ENCODE peak calls at places on chromosome 22, in seven cellular contexts. K is A549, C is right atrium auricular region, A is heart left ventricle, Z is Caco-2, N is BE2C, E is OCI-LY7. F is an unnamed sample. For H3K9me3, the result is how much of the 10 kb centered on the place peaks cover.

GRCh38 chr22:37643225-37643847 is 3.9 kb downstream of the SH3BP1 start:
- DNase-seq in K (peak), C (peak), A (peak), Z (peak), N (peak), E (peak), F (peak)

GRCh38 chr22:26174280-26174679 is 5.0 kb downstream of the SEZ6L start:
- DNase-seq in K (peak), C (no peak), A (no peak), Z (peak), N (peak), E (no peak), F (no peak)

GRCh38 chr22:44898236-44898635 is 111.6 kb downstream of the PHF21B start:
- DNase-seq in K (no peak), C (no peak), A (no peak), Z (no peak), N (no peak), E (no peak), F (peak)

GRCh38 chr22:21927174-21927823 is 25.3 kb downstream of the PPM1F start:
- DNase-seq in K (no peak), C (no peak), A (no peak), Z (no peak), N (no peak), E (no peak), F (no peak)

GRCh38 chr22:45469573-45470383 is 32.9 kb upstream of the FBLN1 start:
- DNase-seq in K (no peak), C (no peak), A (no peak), Z (no peak), N (no peak), E (no peak), F (no peak)

GRCh38 chr22:50502628-50503474 is 4.7 kb downstream of the LMF2 start:
- DNase-seq in K (no peak), C (no peak), A (peak), Z (no peak), N (peak), E (no peak), F (no peak)

GRCh38 chr22:46061124-46061410 is 84.1 kb upstream of the WNT7B start:
- DNase-seq in K (no peak), C (no peak), A (no peak), Z (peak), N (no peak), E (no peak), F (no peak)

GRCh38 chr22:33380789-33381530 is 322.8 kb upstream of the SYN3 start:
- DNase-seq in K (peak), C (no peak), A (no peak), Z (no peak), N (no peak), E (no peak), F (no peak)

GRCh38 chr22:38454361-38455062 is 487 bp downstream of the KCNJ4 start:
- DNase-seq in K (no peak), C (no peak), A (no peak), Z (no peak), N (no peak), E (peak), F (no peak)

GRCh38 chr22:24185001-24185500 is 3.8 kb downstream of the SUSD2 start:
- DNase-seq in K (no peak), C (no peak), A (no peak), Z (no peak), N (peak), E (no peak), F (no peak)

GRCh38 chr22:29914165-29914564 is 31.2 kb downstream of the MTMR3 start:
- DNase-seq in K (no peak), C (no peak), A (no peak), Z (no peak), N (no peak), E (no peak), F (peak)

GRCh38 chr22:17258015-17258827 is 39.0 kb upstream of the ADA2 start:
- DNase-seq in K (no peak), C (no peak), A (no peak), Z (peak), N (peak), E (peak), F (no peak)

GRCh38 chr22:33105501-33105911 is 47.3 kb upstream of the SYN3 start:
- DNase-seq in K (no peak), C (no peak), A (no peak), Z (no peak), N (no peak), E (no peak), F (no peak)

GRCh38 chr22:23306438-23306921 is 126.2 kb downstream of the BCR start:
- DNase-seq in K (no peak), C (no peak), A (peak), Z (no peak), N (no peak), E (no peak), F (no peak)

GRCh38 chr22:35733036-35733435 is 15.4 kb downstream of the APOL5 start:
- DNase-seq in K (no peak), C (no peak), A (no peak), Z (no peak), N (no peak), E (no peak), F (no peak)

GRCh38 chr22:34866501-34867171 is 199.3 kb upstream of the ISX start:
- DNase-seq in K (no peak), C (no peak), A (no peak), Z (no peak), N (no peak), E (no peak), F (no peak)

GRCh38 chr22:30866811-30867271 is 101.7 kb downstream of the MORC2 start:
- DNase-seq in K (peak), C (no peak), A (peak), Z (peak), N (no peak), E (peak), F (no peak)

GRCh38 chr22:37240240-37240940 is 3.7 kb downstream of the RAC2 start:
- DNase-seq in K (no peak), C (no peak), A (no peak), Z (peak), N (no peak), E (no peak), F (no peak)

GRCh38 chr22:30289980-30290313 is 642 bp upstream of the CASTOR1 start:
- DNase-seq in K (no peak), C (no peak), A (peak), Z (no peak), N (no peak), E (no peak), F (no peak)

GRCh38 chr22:32585737-32586136 is 111.1 kb downstream of the FBXO7 start:
- DNase-seq in K (no peak), C (no peak), A (no peak), Z (no peak), N (no peak), E (no peak), F (no peak)

GRCh38 chr22:11605468-11605981 is 3922.5 kb upstream of the OR11H1 start:
- DNase-seq in K (no peak), C (no peak), A (no peak), Z (no peak), N (no peak), E (no peak), F (no peak)
- H3K9me3 ChIP-seq in K (under half), C (under half), A (under half), Z (under half), N (under half), E (under half), F (under half)

DNA sequence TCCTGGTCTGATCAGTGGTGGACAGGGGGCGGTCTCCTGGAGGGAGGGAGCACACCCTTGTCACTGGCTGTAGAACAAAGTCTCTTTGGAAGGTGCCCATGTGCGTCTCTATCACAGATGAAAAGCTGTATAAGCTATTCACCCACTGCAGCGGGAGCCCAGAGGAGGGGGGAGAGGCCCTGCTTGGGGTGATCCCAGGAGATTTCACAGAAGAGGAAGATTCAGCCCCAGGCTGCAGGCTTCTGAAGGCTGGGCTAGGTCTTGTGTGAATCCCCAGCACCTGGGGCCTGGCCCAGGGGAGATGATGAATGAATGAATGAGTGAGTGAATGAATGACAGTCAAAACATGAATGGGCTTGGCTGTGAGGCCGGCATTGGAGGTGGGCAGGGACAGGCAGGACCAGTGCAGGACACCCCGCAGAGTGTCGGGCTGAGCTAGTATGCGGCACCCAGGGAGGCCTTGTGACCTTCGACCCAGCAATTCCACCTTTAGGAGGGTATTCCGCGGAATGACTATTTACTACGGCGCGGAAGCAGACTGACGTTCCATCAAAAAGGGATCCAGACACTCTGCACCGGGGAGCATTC is 142.5 kb downstream of the CACNA1I start:
- DNase-seq in K (no peak), C (no peak), A (no peak), Z (no peak), N (no peak), E (no peak), F (no peak)
- H3K9me3 ChIP-seq in K (under half), C (under half), A (under half), Z (under half), N (under half), E (under half), F (under half)

GRCh38 chr22:49177666-49178065 is 650.0 kb downstream of the BRD1 start:
- DNase-seq in K (no peak), C (no peak), A (peak), Z (no peak), N (no peak), E (no peak), F (no peak)

GRCh38 chr22:49179886-49180682 is 647.6 kb downstream of the BRD1 start:
- DNase-seq in K (no peak), C (no peak), A (peak), Z (no peak), N (no peak), E (no peak), F (no peak)

GRCh38 chr22:49178246-49179005 is 649.2 kb downstream of the BRD1 start:
- DNase-seq in K (no peak), C (no peak), A (peak), Z (no peak), N (no peak), E (no peak), F (no peak)

GRCh38 chr22:49180683-49181024 is 647.0 kb downstream of the BRD1 start:
- DNase-seq in K (no peak), C (no peak), A (no peak), Z (no peak), N (no peak), E (no peak), F (no peak)

DNA sequence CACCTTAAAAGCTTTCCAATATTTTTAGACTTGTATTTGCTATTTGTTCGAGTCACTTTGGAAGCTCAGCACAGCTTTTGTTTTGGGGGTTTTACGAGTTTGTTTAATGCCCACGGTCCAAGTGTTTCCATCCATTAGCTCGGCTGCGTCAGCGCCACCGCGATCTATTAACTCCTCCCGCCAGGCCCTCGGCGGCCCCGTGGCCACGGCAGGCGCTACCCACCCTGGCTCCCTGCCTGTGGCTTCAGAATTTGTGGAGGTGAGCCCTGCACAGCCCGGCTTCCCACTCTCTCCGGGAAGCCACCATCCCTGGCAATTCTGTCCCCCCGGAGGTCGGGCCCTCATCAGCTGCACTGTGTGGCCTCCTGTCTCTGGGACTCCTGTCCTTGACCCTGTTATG is 648.5 kb downstream of the BRD1 start:
- DNase-seq in K (no peak), C (no peak), A (peak), Z (no peak), N (no peak), E (no peak), F (no peak)
- H3K9me3 ChIP-seq in K (under half), C (under half), A (under half), Z (under half), N (under half), E (under half), F (under half)

GRCh38 chr22:40681451-40681850 is 2.2 kb downstream of the MCHR1 start:
- DNase-seq in K (no peak), C (no peak), A (no peak), Z (no peak), N (no peak), E (no peak), F (no peak)

GRCh38 chr22:40680819-40681183 is 1.5 kb downstream of the MCHR1 start:
- DNase-seq in K (no peak), C (no peak), A (no peak), Z (no peak), N (no peak), E (no peak), F (no peak)

GRCh38 chr22:40687706-40688105 is 8.4 kb downstream of the MCHR1 start:
- DNase-seq in K (no peak), C (no peak), A (no peak), Z (no peak), N (no peak), E (no peak), F (no peak)

GRCh38 chr22:40685406-40685805 is 6.1 kb downstream of the MCHR1 start:
- DNase-seq in K (no peak), C (no peak), A (no peak), Z (no peak), N (no peak), E (no peak), F (no peak)

GRCh38 chr22:40684728-40685127 is 5.4 kb downstream of the MCHR1 start:
- DNase-seq in K (no peak), C (no peak), A (no peak), Z (no peak), N (no peak), E (no peak), F (no peak)
- H3K9me3 ChIP-seq in K (under half), C (under half), A (under half), Z (under half), N (under half), E (under half), F (under half)

DNA sequence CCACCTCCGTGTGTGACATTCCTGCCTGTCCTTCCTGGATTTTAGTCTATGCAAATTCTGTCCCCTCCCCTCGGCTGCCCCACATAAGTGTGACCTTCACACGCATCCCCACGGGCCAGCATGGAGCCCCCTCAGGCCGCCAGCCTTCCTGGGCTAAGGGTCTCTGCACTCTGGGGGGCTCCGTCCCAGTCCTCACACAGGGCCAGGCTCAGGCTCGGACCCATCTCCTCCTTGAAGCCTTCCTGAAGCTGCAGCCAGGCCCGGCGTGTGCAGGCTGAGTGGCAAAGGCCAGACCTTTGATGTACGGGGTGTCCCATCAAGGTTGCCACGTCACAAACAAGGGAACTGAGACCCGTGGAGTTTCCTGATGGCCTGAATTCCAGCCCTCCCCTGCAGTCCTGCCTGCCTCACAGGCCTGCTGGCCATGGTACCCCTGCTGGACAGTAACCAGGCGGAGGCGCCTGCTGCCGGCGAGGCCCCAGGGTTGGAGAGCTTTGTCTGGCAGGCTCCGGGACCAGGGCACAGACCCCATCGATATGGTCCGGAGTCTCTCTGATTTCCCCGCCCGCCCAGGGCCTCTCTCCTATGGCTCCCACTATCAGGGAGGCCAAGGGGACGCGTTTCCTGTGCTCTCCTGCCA is 791.7 kb downstream of the BRD1 start:
- DNase-seq in K (no peak), C (no peak), A (no peak), Z (no peak), N (no peak), E (no peak), F (no peak)
- H3K9me3 ChIP-seq in K (under half), C (under half), A (under half), Z (under half), N (under half), E (under half), F (under half)

DNA sequence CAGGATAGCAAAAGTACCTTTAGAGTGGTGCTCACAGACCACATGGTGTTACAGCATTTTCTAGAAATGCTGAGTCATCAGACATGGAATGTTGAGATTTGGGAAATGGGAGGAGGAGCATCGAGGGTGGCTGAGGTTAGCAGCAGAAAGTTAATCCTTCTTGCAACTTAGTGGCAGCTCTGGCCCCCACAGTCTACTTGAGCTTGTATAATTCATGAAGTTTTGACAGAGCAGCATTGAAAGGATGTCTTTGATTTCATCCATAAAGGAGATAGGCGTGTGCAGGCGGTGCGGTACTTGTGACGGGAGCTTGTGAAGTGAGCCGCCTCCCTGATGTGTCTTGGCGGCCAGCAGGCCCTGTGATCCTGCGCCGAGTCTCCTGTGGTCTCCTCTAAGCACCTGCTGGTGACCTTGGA is 330.5 kb downstream of the TBC1D22A start:
- DNase-seq in K (no peak), C (no peak), A (no peak), Z (no peak), N (no peak), E (no peak), F (peak)
- H3K9me3 ChIP-seq in K (under half), C (under half), A (under half), Z (under half), N (under half), E (under half), F (under half)

GRCh38 chr22:47453049-47453448 is 690.6 kb downstream of the TBC1D22A start:
- DNase-seq in K (no peak), C (no peak), A (no peak), Z (no peak), N (no peak), E (no peak), F (no peak)

GRCh38 chr22:47450876-47451475 is 688.5 kb downstream of the TBC1D22A start:
- DNase-seq in K (no peak), C (no peak), A (no peak), Z (no peak), N (no peak), E (no peak), F (no peak)

GRCh38 chr22:47448231-47449035 is 686.0 kb downstream of the TBC1D22A start:
- DNase-seq in K (no peak), C (peak), A (no peak), Z (no peak), N (no peak), E (no peak), F (no peak)

GRCh38 chr22:47449508-47450270 is 687.2 kb downstream of the TBC1D22A start:
- DNase-seq in K (no peak), C (no peak), A (no peak), Z (no peak), N (no peak), E (no peak), F (no peak)

DNA sequence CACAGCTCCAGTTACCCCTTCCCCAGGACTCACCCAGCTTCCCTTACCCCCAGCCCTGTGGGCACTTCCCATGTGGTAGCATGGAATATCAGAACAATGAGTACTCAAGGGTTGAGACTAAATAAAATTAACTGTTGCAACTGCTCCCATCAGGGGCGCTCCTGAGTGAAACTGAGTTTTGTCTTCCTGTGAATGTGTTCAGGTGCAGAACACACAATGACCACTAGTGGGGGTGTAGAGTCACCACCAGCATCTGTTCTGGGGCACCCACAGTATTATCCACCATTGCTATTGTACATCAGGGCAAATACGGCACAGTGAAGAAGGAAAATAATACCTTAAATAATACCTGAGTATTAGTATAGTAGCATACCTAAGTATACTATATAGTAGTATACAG is 689.7 kb downstream of the TBC1D22A start:
- DNase-seq in K (peak), C (no peak), A (no peak), Z (no peak), N (no peak), E (peak), F (no peak)
- H3K9me3 ChIP-seq in K (under half), C (under half), A (under half), Z (under half), N (under half), E (under half), F (under half)

GRCh38 chr22:47233316-47234243 is 471.1 kb downstream of the TBC1D22A start:
- DNase-seq in K (no peak), C (peak), A (no peak), Z (no peak), N (no peak), E (no peak), F (no peak)
- H3K9me3 ChIP-seq in K (under half), C (under half), A (under half), Z (under half), N (under half), E (under half), F (under half)